ENCODE peak calls at places on chromosomes 5 and 9, in five cellular contexts. A is astrocyte, X is NCI-H187 treated with DMSO at 0.1 percent for 48 hours, U is GM23338, G is left colon. F is an unnamed sample.

GRCh38 chr5:68544656-68545565 is 329.4 kb downstream of the PIK3R1 start:
- DNase-seq in A (no peak), G (peak; percentile 14), U (no peak), X (no peak), F (no peak)

GRCh38 chr9:77194423-77194822 is 17.1 kb downstream of the VPS13A start:
- DNase-seq in A (no peak), G (no peak), U (no peak), X (no peak), F (no peak)

GRCh38 chr5:109291090-109291489 is 118.7 kb downstream of the PJA2 start:
- DNase-seq in X (no peak), U (peak; percentile 23), G (no peak), A (no peak), F (no peak)

GRCh38 chr5:89851911-89852310 is 557.6 kb downstream of the CETN3 start:
- DNase-seq in X (no peak), U (no peak), G (no peak), A (no peak), F (no peak)

GRCh38 chr9:133153227-133154096 is 10.3 kb downstream of the GBGT1 start:
- DNase-seq in X (no peak), A (no peak), G (no peak), U (no peak), F (no peak)

GRCh38 chr9:97802276-97802675 is 50.8 kb upstream of the FOXE1 start:
- DNase-seq in G (no peak), A (peak; percentile 63), X (no peak), U (no peak), F (no peak)

GRCh38 chr5:174338204-174339010 is 292.9 kb downstream of the NSG2 start:
- DNase-seq in X (no peak), G (no peak), A (no peak), U (no peak), F (no peak)

GRCh38 chr9:114525505-114525904 is 20.2 kb upstream of the WHRN start:
- DNase-seq in U (no peak), X (no peak), G (no peak), A (peak; percentile 80), F (no peak)

GRCh38 chr9:123724211-123724831 is 205.6 kb downstream of the DENND1A start:
- DNase-seq in U (peak; percentile 13), G (no peak), X (no peak), A (no peak), F (peak; percentile 30)

GRCh38 chr5:38382898-38383297 is 124.5 kb downstream of the EGFLAM start:
- DNase-seq in G (peak; percentile 47), A (peak; percentile 39), U (peak; percentile 94), X (peak; percentile 62), F (peak; percentile 56)

F was measured in mucosa of gallbladder.